ENCODE peak calls at places on chromosome 9, in nine cellular contexts. One of them, this sample, is unnamed.

GRCh38 chr9:132555528-132555927 is 26.9 kb upstream of the BARHL1 start:
- DNase-seq in body of pancreas: no peak
- DNase-seq in vagina: no peak
- DNase-seq in endothelial cell of umbilical vein: no peak
- DNase-seq in IMR-90: no peak
- DNase-seq in GM12892: no peak
- DNase-seq in heart left ventricle: no peak
- DNase-seq in esophagus squamous epithelium: no peak
- DNase-seq in HCT116: no peak
- DNase-seq in this sample: no peak

GRCh38 chr9:98791147-98792095 is 4.9 kb downstream of the ANKS6 start:
- DNase-seq in esophagus squamous epithelium: peak
- DNase-seq in GM12892: peak
- DNase-seq in IMR-90: peak
- DNase-seq in heart left ventricle: peak
- DNase-seq in endothelial cell of umbilical vein: peak
- DNase-seq in HCT116: peak
- DNase-seq in body of pancreas: peak
- DNase-seq in vagina: peak
- DNase-seq in this sample: peak

GRCh38 chr9:134179918-134180785 is 15.8 kb upstream of the RNU6ATAC start:
- DNase-seq in esophagus squamous epithelium: no peak
- DNase-seq in endothelial cell of umbilical vein: no peak
- DNase-seq in vagina: no peak
- DNase-seq in GM12892: peak
- DNase-seq in heart left ventricle: no peak
- DNase-seq in HCT116: no peak
- DNase-seq in body of pancreas: peak
- DNase-seq in IMR-90: no peak
- DNase-seq in this sample: no peak

GRCh38 chr9:73155968-73156592 is 4.4 kb downstream of the ANXA1 start:
- DNase-seq in vagina: no peak
- DNase-seq in IMR-90: no peak
- DNase-seq in body of pancreas: no peak
- DNase-seq in esophagus squamous epithelium: no peak
- DNase-seq in HCT116: no peak
- DNase-seq in endothelial cell of umbilical vein: no peak
- DNase-seq in GM12892: no peak
- DNase-seq in heart left ventricle: no peak
- DNase-seq in this sample: no peak

GRCh38 chr9:89755835-89756234 is 151.0 kb downstream of the GADD45G start:
- DNase-seq in GM12892: no peak
- DNase-seq in esophagus squamous epithelium: no peak
- DNase-seq in vagina: no peak
- DNase-seq in endothelial cell of umbilical vein: no peak
- DNase-seq in HCT116: no peak
- DNase-seq in IMR-90: peak
- DNase-seq in body of pancreas: peak
- DNase-seq in heart left ventricle: peak
- DNase-seq in this sample: no peak

GRCh38 chr9:19162956-19163355 is 35.7 kb upstream of the PLIN2 start:
- DNase-seq in endothelial cell of umbilical vein: no peak
- DNase-seq in esophagus squamous epithelium: no peak
- DNase-seq in body of pancreas: peak
- DNase-seq in HCT116: no peak
- DNase-seq in heart left ventricle: no peak
- DNase-seq in vagina: no peak
- DNase-seq in GM12892: no peak
- DNase-seq in IMR-90: no peak
- DNase-seq in this sample: no peak

GRCh38 chr9:122096620-122097415 is 3.7 kb upstream of the TTLL11 start:
- DNase-seq in GM12892: no peak
- DNase-seq in IMR-90: no peak
- DNase-seq in vagina: no peak
- DNase-seq in heart left ventricle: no peak
- DNase-seq in body of pancreas: no peak
- DNase-seq in HCT116: no peak
- DNase-seq in endothelial cell of umbilical vein: no peak
- DNase-seq in esophagus squamous epithelium: no peak
- DNase-seq in this sample: no peak

GRCh38 chr9:34492051-34492450 is 30.7 kb downstream of the ENHO start:
- DNase-seq in GM12892: no peak
- DNase-seq in heart left ventricle: no peak
- DNase-seq in esophagus squamous epithelium: no peak
- DNase-seq in endothelial cell of umbilical vein: no peak
- DNase-seq in body of pancreas: no peak
- DNase-seq in IMR-90: no peak
- DNase-seq in HCT116: no peak
- DNase-seq in vagina: no peak
- DNase-seq in this sample: no peak

GRCh38 chr9:134698587-134699342 is 57.2 kb downstream of the COL5A1 start:
- DNase-seq in endothelial cell of umbilical vein: peak
- DNase-seq in IMR-90: peak
- DNase-seq in GM12892: peak
- DNase-seq in body of pancreas: peak
- DNase-seq in esophagus squamous epithelium: no peak
- DNase-seq in vagina: no peak
- DNase-seq in heart left ventricle: peak
- DNase-seq in HCT116: peak
- DNase-seq in this sample: peak

GRCh38 chr9:13817754-13818278 is 496.1 kb downstream of the NFIB start:
- DNase-seq in endothelial cell of umbilical vein: no peak
- DNase-seq in GM12892: no peak
- DNase-seq in body of pancreas: no peak
- DNase-seq in heart left ventricle: no peak
- DNase-seq in HCT116: no peak
- DNase-seq in vagina: no peak
- DNase-seq in esophagus squamous epithelium: no peak
- DNase-seq in IMR-90: peak
- DNase-seq in this sample: no peak

GRCh38 chr9:3980771-3981170 is 319.1 kb downstream of the GLIS3 start:
- DNase-seq in vagina: no peak
- DNase-seq in endothelial cell of umbilical vein: no peak
- DNase-seq in esophagus squamous epithelium: no peak
- DNase-seq in heart left ventricle: no peak
- DNase-seq in body of pancreas: no peak
- DNase-seq in IMR-90: peak
- DNase-seq in HCT116: no peak
- DNase-seq in GM12892: no peak
- DNase-seq in this sample: no peak

GRCh38 chr9:14433293-14433818 is 119.4 kb upstream of the NFIB start:
- DNase-seq in heart left ventricle: no peak
- DNase-seq in endothelial cell of umbilical vein: peak
- DNase-seq in esophagus squamous epithelium: no peak
- DNase-seq in vagina: no peak
- DNase-seq in body of pancreas: no peak
- DNase-seq in IMR-90: no peak
- DNase-seq in HCT116: no peak
- DNase-seq in GM12892: no peak
- DNase-seq in this sample: no peak

GRCh38 chr9:16794871-16795639 is 75.4 kb downstream of the BNC2 start:
- DNase-seq in HCT116: no peak
- DNase-seq in GM12892: no peak
- DNase-seq in IMR-90: peak
- DNase-seq in esophagus squamous epithelium: no peak
- DNase-seq in endothelial cell of umbilical vein: peak
- DNase-seq in heart left ventricle: peak
- DNase-seq in vagina: no peak
- DNase-seq in body of pancreas: peak
- DNase-seq in this sample: no peak

GRCh38 chr9:89375181-89375760 is 57.0 kb downstream of the SECISBP2 start:
- DNase-seq in body of pancreas: peak
- DNase-seq in endothelial cell of umbilical vein: peak
- DNase-seq in vagina: no peak
- DNase-seq in heart left ventricle: no peak
- DNase-seq in HCT116: no peak
- DNase-seq in IMR-90: no peak
- DNase-seq in GM12892: no peak
- DNase-seq in esophagus squamous epithelium: no peak
- DNase-seq in this sample: no peak

GRCh38 chr9:124480621-124480981 is 26.6 kb downstream of the NR5A1 start:
- DNase-seq in body of pancreas: no peak
- DNase-seq in heart left ventricle: no peak
- DNase-seq in HCT116: peak
- DNase-seq in GM12892: peak
- DNase-seq in endothelial cell of umbilical vein: peak
- DNase-seq in esophagus squamous epithelium: no peak
- DNase-seq in IMR-90: peak
- DNase-seq in vagina: no peak
- DNase-seq in this sample: no peak

GRCh38 chr9:77391834-77392233 is 214.5 kb downstream of the VPS13A start:
- DNase-seq in GM12892: no peak
- DNase-seq in heart left ventricle: no peak
- DNase-seq in IMR-90: no peak
- DNase-seq in esophagus squamous epithelium: no peak
- DNase-seq in vagina: no peak
- DNase-seq in endothelial cell of umbilical vein: no peak
- DNase-seq in body of pancreas: no peak
- DNase-seq in HCT116: no peak
- DNase-seq in this sample: no peak

GRCh38 chr9:75130621-75131020 is 42.3 kb downstream of the OSTF1 start:
- DNase-seq in GM12892: no peak
- DNase-seq in body of pancreas: no peak
- DNase-seq in IMR-90: peak
- DNase-seq in heart left ventricle: no peak
- DNase-seq in esophagus squamous epithelium: no peak
- DNase-seq in vagina: no peak
- DNase-seq in endothelial cell of umbilical vein: no peak
- DNase-seq in HCT116: no peak
- DNase-seq in this sample: no peak

GRCh38 chr9:127445851-127446719 is 5.1 kb downstream of the RPL12 start:
- DNase-seq in GM12892: no peak
- DNase-seq in heart left ventricle: no peak
- DNase-seq in HCT116: no peak
- DNase-seq in IMR-90: no peak
- DNase-seq in endothelial cell of umbilical vein: no peak
- DNase-seq in body of pancreas: no peak
- DNase-seq in esophagus squamous epithelium: no peak
- DNase-seq in vagina: no peak
- DNase-seq in this sample: no peak
- TF ChIP-seq POLR2A in GM12892: peak
- TF ChIP-seq POLR2A in heart left ventricle: no peak
- TF ChIP-seq POLR2A in HCT116: peak
- TF ChIP-seq POLR2A in IMR-90: peak
- TF ChIP-seq POLR2A in endothelial cell of umbilical vein: peak
- TF ChIP-seq POLR2A in body of pancreas: no peak
- TF ChIP-seq POLR2A in esophagus squamous epithelium: no peak
- TF ChIP-seq POLR2A in vagina: no peak
- TF ChIP-seq POLR2A in this sample: no peak

GRCh38 chr9:137216188-137216965 is 5.7 kb downstream of the RNF208 start:
- DNase-seq in endothelial cell of umbilical vein: no peak
- DNase-seq in esophagus squamous epithelium: no peak
- DNase-seq in HCT116: no peak
- DNase-seq in IMR-90: no peak
- DNase-seq in heart left ventricle: no peak
- DNase-seq in body of pancreas: no peak
- DNase-seq in vagina: no peak
- DNase-seq in GM12892: no peak
- DNase-seq in this sample: no peak
- TF ChIP-seq POLR2A in endothelial cell of umbilical vein: no peak
- TF ChIP-seq POLR2A in esophagus squamous epithelium: no peak
- TF ChIP-seq POLR2A in HCT116: no peak
- TF ChIP-seq POLR2A in IMR-90: no peak
- TF ChIP-seq POLR2A in heart left ventricle: no peak
- TF ChIP-seq POLR2A in body of pancreas: no peak
- TF ChIP-seq POLR2A in vagina: no peak
- TF ChIP-seq POLR2A in GM12892: no peak
- TF ChIP-seq POLR2A in this sample: no peak

GRCh38 chr9:127792417-127793031 is 6.7 kb downstream of the CDK9 start:
- DNase-seq in heart left ventricle: no peak
- DNase-seq in HCT116: no peak
- DNase-seq in body of pancreas: no peak
- DNase-seq in IMR-90: no peak
- DNase-seq in vagina: no peak
- DNase-seq in GM12892: no peak
- DNase-seq in esophagus squamous epithelium: no peak
- DNase-seq in endothelial cell of umbilical vein: no peak
- DNase-seq in this sample: no peak

GRCh38 chr9:127791085-127791484 is 5.3 kb downstream of the CDK9 start:
- DNase-seq in esophagus squamous epithelium: no peak
- DNase-seq in body of pancreas: no peak
- DNase-seq in IMR-90: no peak
- DNase-seq in vagina: no peak
- DNase-seq in HCT116: no peak
- DNase-seq in heart left ventricle: no peak
- DNase-seq in GM12892: no peak
- DNase-seq in endothelial cell of umbilical vein: no peak
- DNase-seq in this sample: no peak

GRCh38 chr9:127790094-127790855 is 4.4 kb downstream of the CDK9 start:
- DNase-seq in vagina: no peak
- DNase-seq in IMR-90: no peak
- DNase-seq in GM12892: no peak
- DNase-seq in heart left ventricle: no peak
- DNase-seq in esophagus squamous epithelium: no peak
- DNase-seq in body of pancreas: no peak
- DNase-seq in HCT116: no peak
- DNase-seq in endothelial cell of umbilical vein: no peak
- DNase-seq in this sample: no peak

GRCh38 chr9:127794001-127794791 is 8.4 kb downstream of the CDK9 start:
- DNase-seq in HCT116: no peak
- DNase-seq in GM12892: no peak
- DNase-seq in body of pancreas: peak
- DNase-seq in IMR-90: no peak
- DNase-seq in vagina: no peak
- DNase-seq in endothelial cell of umbilical vein: no peak
- DNase-seq in esophagus squamous epithelium: no peak
- DNase-seq in heart left ventricle: no peak
- DNase-seq in this sample: no peak

DNA sequence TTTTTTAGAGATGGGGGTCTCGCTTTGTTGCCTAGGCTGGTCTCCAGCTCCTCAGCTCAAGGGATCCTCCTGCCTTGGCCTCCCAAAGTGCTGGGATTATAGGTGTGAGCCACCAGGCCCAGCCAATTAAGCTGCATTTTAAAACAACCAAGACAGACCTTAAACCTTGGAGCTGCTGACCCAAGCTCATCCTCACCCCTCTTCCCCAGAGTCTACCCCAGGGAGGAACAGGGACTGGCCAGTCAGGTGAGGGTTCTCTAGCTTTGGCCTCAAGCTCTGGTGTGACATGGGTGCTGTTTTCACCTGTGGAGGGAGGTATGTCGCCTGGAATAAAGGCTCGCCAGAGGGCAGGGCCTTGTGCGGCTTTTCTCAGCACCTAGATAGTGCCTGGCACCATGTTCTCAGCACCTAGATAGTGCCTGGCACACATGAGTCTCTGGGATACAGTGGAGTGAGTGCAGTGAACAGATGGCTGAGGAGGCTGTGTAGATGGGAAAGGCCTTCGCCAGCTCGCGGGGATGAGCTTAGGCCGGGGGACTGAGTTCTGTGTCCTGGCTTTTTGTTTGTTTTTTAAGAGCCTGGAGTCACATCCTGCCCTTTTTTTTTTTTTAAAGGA is 7.4 kb downstream of the CDK9 start:
- DNase-seq in body of pancreas: peak
- DNase-seq in GM12892: no peak
- DNase-seq in IMR-90: peak
- DNase-seq in HCT116: no peak
- DNase-seq in vagina: no peak
- DNase-seq in endothelial cell of umbilical vein: peak
- DNase-seq in esophagus squamous epithelium: no peak
- DNase-seq in heart left ventricle: no peak
- DNase-seq in this sample: no peak
- TF ChIP-seq POLR2A in body of pancreas: no peak
- TF ChIP-seq POLR2A in GM12892: peak
- TF ChIP-seq POLR2A in IMR-90: no peak
- TF ChIP-seq POLR2A in HCT116: no peak
- TF ChIP-seq POLR2A in vagina: no peak
- TF ChIP-seq POLR2A in endothelial cell of umbilical vein: peak
- TF ChIP-seq POLR2A in esophagus squamous epithelium: no peak
- TF ChIP-seq POLR2A in heart left ventricle: no peak
- TF ChIP-seq POLR2A in this sample: no peak

GRCh38 chr9:113593682-113594281 is 130.3 kb downstream of the RGS3 start:
- DNase-seq in HCT116: peak
- DNase-seq in esophagus squamous epithelium: peak
- DNase-seq in heart left ventricle: peak
- DNase-seq in endothelial cell of umbilical vein: peak
- DNase-seq in body of pancreas: peak
- DNase-seq in GM12892: no peak
- DNase-seq in vagina: no peak
- DNase-seq in IMR-90: peak
- DNase-seq in this sample: peak
- TF ChIP-seq POLR2A in HCT116: no peak
- TF ChIP-seq POLR2A in esophagus squamous epithelium: no peak
- TF ChIP-seq POLR2A in heart left ventricle: peak
- TF ChIP-seq POLR2A in endothelial cell of umbilical vein: peak
- TF ChIP-seq POLR2A in body of pancreas: peak
- TF ChIP-seq POLR2A in GM12892: no peak
- TF ChIP-seq POLR2A in vagina: peak
- TF ChIP-seq POLR2A in IMR-90: peak
- TF ChIP-seq POLR2A in this sample: peak

This sample was measured in H54.